ENCODE peak calls at places on chromosomes 12 and 14, in ten cellular contexts. One of them, this sample, is unnamed.

GRCh38 chr14:75204106-75204505 is 27.7 kb upstream of the TMED10 start:
- DNase-seq in aorta: no peak
- DNase-seq in fibroblast of lung: peak
- DNase-seq in coronary artery: no peak
- DNase-seq in tibial nerve: no peak
- DNase-seq in CD8-positive, alpha-beta memory T cell: no peak
- DNase-seq in psoas muscle: no peak
- DNase-seq in lower lobe of right lung: no peak
- DNase-seq in AG10803: peak
- DNase-seq in lower leg skin: peak
- DNase-seq in this sample: no peak

GRCh38 chr14:31781578-31781977 is 220.4 kb downstream of the NUBPL start:
- DNase-seq in aorta: no peak
- DNase-seq in fibroblast of lung: no peak
- DNase-seq in coronary artery: no peak
- DNase-seq in tibial nerve: no peak
- DNase-seq in CD8-positive, alpha-beta memory T cell: no peak
- DNase-seq in psoas muscle: no peak
- DNase-seq in lower lobe of right lung: no peak
- DNase-seq in AG10803: no peak
- DNase-seq in lower leg skin: no peak
- DNase-seq in this sample: no peak

GRCh38 chr12:25743679-25744078 is 190.6 kb upstream of the LMNTD1 start:
- DNase-seq in aorta: no peak
- DNase-seq in fibroblast of lung: no peak
- DNase-seq in coronary artery: no peak
- DNase-seq in tibial nerve: no peak
- DNase-seq in CD8-positive, alpha-beta memory T cell: no peak
- DNase-seq in psoas muscle: no peak
- DNase-seq in lower lobe of right lung: no peak
- DNase-seq in AG10803: peak
- DNase-seq in lower leg skin: no peak
- DNase-seq in this sample: no peak

GRCh38 chr12:6437586-6437985 is 7.2 kb upstream of the CD27 start:
- DNase-seq in aorta: no peak
- DNase-seq in fibroblast of lung: no peak
- DNase-seq in coronary artery: no peak
- DNase-seq in tibial nerve: no peak
- DNase-seq in CD8-positive, alpha-beta memory T cell: no peak
- DNase-seq in psoas muscle: no peak
- DNase-seq in lower lobe of right lung: no peak
- DNase-seq in AG10803: no peak
- DNase-seq in lower leg skin: no peak
- DNase-seq in this sample: no peak

GRCh38 chr14:99793213-99794155 is at the start of gene EML1:
- DNase-seq in aorta: peak
- DNase-seq in fibroblast of lung: peak
- DNase-seq in coronary artery: peak
- DNase-seq in tibial nerve: peak
- DNase-seq in CD8-positive, alpha-beta memory T cell: peak
- DNase-seq in psoas muscle: peak
- DNase-seq in lower lobe of right lung: peak
- DNase-seq in AG10803: peak
- DNase-seq in lower leg skin: peak
- DNase-seq in this sample: peak

GRCh38 chr12:52249511-52250047 is 16.5 kb downstream of the KRT7 start:
- DNase-seq in aorta: no peak
- DNase-seq in fibroblast of lung: no peak
- DNase-seq in coronary artery: no peak
- DNase-seq in tibial nerve: no peak
- DNase-seq in CD8-positive, alpha-beta memory T cell: no peak
- DNase-seq in psoas muscle: peak
- DNase-seq in lower lobe of right lung: no peak
- DNase-seq in AG10803: no peak
- DNase-seq in lower leg skin: no peak
- DNase-seq in this sample: no peak

GRCh38 chr12:6788972-6789905 is at the start of gene CD4:
- DNase-seq in aorta: peak
- DNase-seq in fibroblast of lung: peak
- DNase-seq in coronary artery: no peak
- DNase-seq in tibial nerve: no peak
- DNase-seq in CD8-positive, alpha-beta memory T cell: no peak
- DNase-seq in psoas muscle: peak
- DNase-seq in lower lobe of right lung: peak
- DNase-seq in AG10803: no peak
- DNase-seq in lower leg skin: peak
- DNase-seq in this sample: no peak

GRCh38 chr12:66438601-66439000 is 136.3 kb downstream of the HELB start:
- DNase-seq in aorta: no peak
- DNase-seq in fibroblast of lung: peak
- DNase-seq in coronary artery: no peak
- DNase-seq in tibial nerve: no peak
- DNase-seq in CD8-positive, alpha-beta memory T cell: no peak
- DNase-seq in psoas muscle: no peak
- DNase-seq in lower lobe of right lung: no peak
- DNase-seq in AG10803: peak
- DNase-seq in lower leg skin: no peak
- DNase-seq in this sample: no peak

GRCh38 chr12:68977909-68978610 is 45.1 kb upstream of the CPM start:
- DNase-seq in aorta: no peak
- DNase-seq in fibroblast of lung: no peak
- DNase-seq in coronary artery: no peak
- DNase-seq in tibial nerve: no peak
- DNase-seq in CD8-positive, alpha-beta memory T cell: no peak
- DNase-seq in psoas muscle: no peak
- DNase-seq in lower lobe of right lung: no peak
- DNase-seq in AG10803: no peak
- DNase-seq in lower leg skin: no peak
- DNase-seq in this sample: no peak

GRCh38 chr12:98595152-98595988 is 1.9 kb downstream of the SLC25A3 start:
- DNase-seq in aorta: no peak
- DNase-seq in fibroblast of lung: peak
- DNase-seq in coronary artery: no peak
- DNase-seq in tibial nerve: no peak
- DNase-seq in CD8-positive, alpha-beta memory T cell: no peak
- DNase-seq in psoas muscle: no peak
- DNase-seq in lower lobe of right lung: no peak
- DNase-seq in AG10803: peak
- DNase-seq in lower leg skin: no peak
- DNase-seq in this sample: no peak
- H3K4me3 ChIP-seq in aorta: peak
- H3K4me3 ChIP-seq in fibroblast of lung: peak
- H3K4me3 ChIP-seq in coronary artery: peak
- H3K4me3 ChIP-seq in tibial nerve: peak
- H3K4me3 ChIP-seq in CD8-positive, alpha-beta memory T cell: peak
- H3K4me3 ChIP-seq in psoas muscle: peak
- H3K4me3 ChIP-seq in lower lobe of right lung: peak
- H3K4me3 ChIP-seq in AG10803: peak
- H3K4me3 ChIP-seq in lower leg skin: no peak
- H3K4me3 ChIP-seq in this sample: peak

DNA sequence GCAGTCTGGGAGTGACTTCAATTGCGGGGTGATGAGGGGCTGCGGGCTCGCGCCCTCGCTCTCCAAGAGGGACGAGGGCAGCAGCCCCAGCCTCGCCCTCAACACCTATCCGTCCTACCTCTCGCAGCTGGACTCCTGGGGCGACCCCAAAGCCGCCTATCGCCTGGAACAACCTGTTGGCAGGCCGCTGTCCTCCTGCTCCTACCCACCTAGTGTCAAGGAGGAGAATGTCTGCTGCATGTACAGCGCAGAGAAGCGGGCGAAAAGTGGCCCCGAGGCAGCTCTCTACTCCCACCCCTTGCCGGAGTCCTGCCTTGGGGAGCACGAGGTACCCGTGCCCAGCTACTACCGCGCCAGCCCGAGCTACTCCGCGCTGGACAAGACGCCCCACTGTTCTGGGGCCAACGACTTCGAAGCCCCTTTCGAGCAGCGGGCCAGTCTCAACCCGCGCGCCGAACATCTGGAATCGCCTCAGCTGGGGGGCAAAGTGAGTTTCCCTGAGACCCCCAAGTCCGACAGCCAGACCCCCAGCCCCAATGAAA is 483 bp downstream of the HOXC10 start:
- DNase-seq in aorta: no peak
- DNase-seq in fibroblast of lung: no peak
- DNase-seq in coronary artery: no peak
- DNase-seq in tibial nerve: no peak
- DNase-seq in CD8-positive, alpha-beta memory T cell: no peak
- DNase-seq in psoas muscle: peak
- DNase-seq in lower lobe of right lung: no peak
- DNase-seq in AG10803: no peak
- DNase-seq in lower leg skin: no peak
- DNase-seq in this sample: no peak
- H3K4me3 ChIP-seq in aorta: no peak
- H3K4me3 ChIP-seq in fibroblast of lung: no peak
- H3K4me3 ChIP-seq in coronary artery: peak
- H3K4me3 ChIP-seq in tibial nerve: peak
- H3K4me3 ChIP-seq in CD8-positive, alpha-beta memory T cell: no peak
- H3K4me3 ChIP-seq in psoas muscle: peak
- H3K4me3 ChIP-seq in lower lobe of right lung: peak
- H3K4me3 ChIP-seq in AG10803: peak
- H3K4me3 ChIP-seq in lower leg skin: peak
- H3K4me3 ChIP-seq in this sample: no peak

GRCh38 chr12:48121522-48121921 is 2.4 kb downstream of the PFKM start:
- DNase-seq in aorta: no peak
- DNase-seq in fibroblast of lung: no peak
- DNase-seq in coronary artery: no peak
- DNase-seq in tibial nerve: no peak
- DNase-seq in CD8-positive, alpha-beta memory T cell: no peak
- DNase-seq in psoas muscle: no peak
- DNase-seq in lower lobe of right lung: no peak
- DNase-seq in AG10803: no peak
- DNase-seq in lower leg skin: no peak
- DNase-seq in this sample: no peak
- H3K4me3 ChIP-seq in aorta: no peak
- H3K4me3 ChIP-seq in fibroblast of lung: no peak
- H3K4me3 ChIP-seq in coronary artery: no peak
- H3K4me3 ChIP-seq in tibial nerve: no peak
- H3K4me3 ChIP-seq in CD8-positive, alpha-beta memory T cell: no peak
- H3K4me3 ChIP-seq in psoas muscle: peak
- H3K4me3 ChIP-seq in lower lobe of right lung: no peak
- H3K4me3 ChIP-seq in AG10803: no peak
- H3K4me3 ChIP-seq in lower leg skin: no peak
- H3K4me3 ChIP-seq in this sample: no peak

DNA sequence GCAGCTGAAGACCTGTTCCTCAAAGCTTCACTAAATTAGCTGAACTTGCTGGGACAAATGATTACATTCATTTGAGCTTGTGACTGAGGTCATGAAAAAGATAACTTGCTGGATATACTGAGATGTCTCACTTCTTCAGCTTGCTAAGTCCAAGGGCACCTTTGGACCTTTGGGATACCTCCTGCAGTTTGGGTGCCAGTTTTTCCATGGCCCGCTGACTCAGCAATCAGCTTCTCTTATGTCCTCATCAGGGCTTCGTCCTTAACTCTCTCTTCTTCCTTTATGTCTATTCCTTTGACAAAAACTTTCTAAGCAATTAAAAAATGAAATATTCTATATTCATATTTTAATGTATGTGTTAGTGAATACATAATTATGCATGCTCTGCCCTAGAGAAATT is 45.6 kb downstream of the OVCH1 start:
- DNase-seq in aorta: no peak
- DNase-seq in fibroblast of lung: no peak
- DNase-seq in coronary artery: no peak
- DNase-seq in tibial nerve: no peak
- DNase-seq in CD8-positive, alpha-beta memory T cell: no peak
- DNase-seq in psoas muscle: no peak
- DNase-seq in lower lobe of right lung: no peak
- DNase-seq in AG10803: no peak
- DNase-seq in lower leg skin: no peak
- DNase-seq in this sample: no peak
- H3K4me3 ChIP-seq in aorta: no peak
- H3K4me3 ChIP-seq in fibroblast of lung: no peak
- H3K4me3 ChIP-seq in coronary artery: no peak
- H3K4me3 ChIP-seq in tibial nerve: no peak
- H3K4me3 ChIP-seq in CD8-positive, alpha-beta memory T cell: no peak
- H3K4me3 ChIP-seq in psoas muscle: no peak
- H3K4me3 ChIP-seq in lower lobe of right lung: no peak
- H3K4me3 ChIP-seq in AG10803: no peak
- H3K4me3 ChIP-seq in lower leg skin: no peak
- H3K4me3 ChIP-seq in this sample: no peak

GRCh38 chr14:77641207-77641533 is 24.7 kb upstream of the SPTLC2 start:
- DNase-seq in aorta: no peak
- DNase-seq in fibroblast of lung: no peak
- DNase-seq in coronary artery: no peak
- DNase-seq in tibial nerve: no peak
- DNase-seq in CD8-positive, alpha-beta memory T cell: no peak
- DNase-seq in psoas muscle: no peak
- DNase-seq in lower lobe of right lung: no peak
- DNase-seq in AG10803: no peak
- DNase-seq in lower leg skin: no peak
- DNase-seq in this sample: no peak
- H3K4me3 ChIP-seq in aorta: no peak
- H3K4me3 ChIP-seq in fibroblast of lung: no peak
- H3K4me3 ChIP-seq in coronary artery: peak
- H3K4me3 ChIP-seq in tibial nerve: no peak
- H3K4me3 ChIP-seq in CD8-positive, alpha-beta memory T cell: peak
- H3K4me3 ChIP-seq in psoas muscle: peak
- H3K4me3 ChIP-seq in lower lobe of right lung: peak
- H3K4me3 ChIP-seq in AG10803: no peak
- H3K4me3 ChIP-seq in lower leg skin: no peak
- H3K4me3 ChIP-seq in this sample: peak

GRCh38 chr14:105859717-105860614 is 333.6 kb downstream of the TMEM121 start:
- DNase-seq in aorta: peak
- DNase-seq in fibroblast of lung: no peak
- DNase-seq in coronary artery: peak
- DNase-seq in tibial nerve: no peak
- DNase-seq in CD8-positive, alpha-beta memory T cell: peak
- DNase-seq in psoas muscle: peak
- DNase-seq in lower lobe of right lung: peak
- DNase-seq in AG10803: no peak
- DNase-seq in lower leg skin: no peak
- DNase-seq in this sample: peak

GRCh38 chr14:105862581-105863239 is 336.3 kb downstream of the TMEM121 start:
- DNase-seq in aorta: peak
- DNase-seq in fibroblast of lung: no peak
- DNase-seq in coronary artery: peak
- DNase-seq in tibial nerve: no peak
- DNase-seq in CD8-positive, alpha-beta memory T cell: peak
- DNase-seq in psoas muscle: no peak
- DNase-seq in lower lobe of right lung: no peak
- DNase-seq in AG10803: no peak
- DNase-seq in lower leg skin: no peak
- DNase-seq in this sample: no peak

GRCh38 chr14:105858676-105859025 is 332.3 kb downstream of the TMEM121 start:
- DNase-seq in aorta: peak
- DNase-seq in fibroblast of lung: no peak
- DNase-seq in coronary artery: no peak
- DNase-seq in tibial nerve: no peak
- DNase-seq in CD8-positive, alpha-beta memory T cell: no peak
- DNase-seq in psoas muscle: peak
- DNase-seq in lower lobe of right lung: peak
- DNase-seq in AG10803: no peak
- DNase-seq in lower leg skin: no peak
- DNase-seq in this sample: peak

GRCh38 chr14:105861985-105862465 is 335.6 kb downstream of the TMEM121 start:
- DNase-seq in aorta: peak
- DNase-seq in fibroblast of lung: no peak
- DNase-seq in coronary artery: no peak
- DNase-seq in tibial nerve: no peak
- DNase-seq in CD8-positive, alpha-beta memory T cell: peak
- DNase-seq in psoas muscle: no peak
- DNase-seq in lower lobe of right lung: no peak
- DNase-seq in AG10803: no peak
- DNase-seq in lower leg skin: no peak
- DNase-seq in this sample: no peak

GRCh38 chr14:105860615-105861580 is 334.5 kb downstream of the TMEM121 start:
- DNase-seq in aorta: peak
- DNase-seq in fibroblast of lung: no peak
- DNase-seq in coronary artery: peak
- DNase-seq in tibial nerve: no peak
- DNase-seq in CD8-positive, alpha-beta memory T cell: peak
- DNase-seq in psoas muscle: peak
- DNase-seq in lower lobe of right lung: peak
- DNase-seq in AG10803: no peak
- DNase-seq in lower leg skin: no peak
- DNase-seq in this sample: peak
- H3K4me3 ChIP-seq in aorta: no peak
- H3K4me3 ChIP-seq in fibroblast of lung: no peak
- H3K4me3 ChIP-seq in coronary artery: no peak
- H3K4me3 ChIP-seq in tibial nerve: no peak
- H3K4me3 ChIP-seq in CD8-positive, alpha-beta memory T cell: no peak
- H3K4me3 ChIP-seq in psoas muscle: no peak
- H3K4me3 ChIP-seq in lower lobe of right lung: no peak
- H3K4me3 ChIP-seq in AG10803: no peak
- H3K4me3 ChIP-seq in lower leg skin: no peak
- H3K4me3 ChIP-seq in this sample: no peak